ENCODE peak calls at places on chromosomes 7 and 10, in eight cellular contexts. H, X, F, V, A, J, B and W are unnamed samples.

GRCh38 chr10:119197921-119198320 is 9.4 kb upstream of the GRK5 start:
- DNase-seq in B (no peak), H (no peak), A (no peak), V (no peak), F (peak), X (no peak), J (no peak), W (no peak)

GRCh38 chr10:7251696-7252465 is 159.0 kb downstream of the SFMBT2 start:
- DNase-seq in F (no peak), V (no peak), B (no peak), A (no peak), X (no peak), H (no peak), J (no peak), W (no peak)

GRCh38 chr10:63681965-63682704 is 160.9 kb downstream of the REEP3 start:
- DNase-seq in B (no peak), X (no peak), V (no peak), J (peak), H (no peak), F (peak), A (no peak), W (no peak)

GRCh38 chr10:132193907-132194552 is 7.3 kb downstream of the DPYSL4 start:
- DNase-seq in B (no peak), V (peak), J (peak), H (no peak), X (no peak), F (no peak), A (no peak), W (no peak)

GRCh38 chr10:75910032-75910431 is 478.6 kb downstream of the LRMDA start:
- DNase-seq in F (peak), A (no peak), V (no peak), J (peak), X (no peak), B (no peak), H (peak), W (no peak)

GRCh38 chr7:134552105-134552504 is 3.2 kb downstream of the AKR1B15 start:
- DNase-seq in J (no peak), F (peak), V (peak), A (no peak), B (no peak), H (peak), X (no peak), W (no peak)

GRCh38 chr10:80275135-80275498 is 14.3 kb downstream of the MAT1A start:
- DNase-seq in J (no peak), H (no peak), X (no peak), A (no peak), V (no peak), F (no peak), B (no peak), W (no peak)

GRCh38 chr7:156626220-156626895 is 14.2 kb upstream of the RNF32 start:
- DNase-seq in A (no peak), V (no peak), H (no peak), B (no peak), X (no peak), J (no peak), F (no peak), W (no peak)

GRCh38 chr10:14626126-14626525 is 148.6 kb downstream of the FAM107B start:
- DNase-seq in X (no peak), J (no peak), F (no peak), V (no peak), H (no peak), A (no peak), B (no peak), W (no peak)

GRCh38 chr7:95472521-95473160 is 13.1 kb upstream of the ASB4 start:
- DNase-seq in F (peak), V (no peak), A (no peak), X (no peak), H (no peak), J (peak), B (no peak), W (no peak)

GRCh38 chr10:86316990-86317389 is 49.6 kb downstream of the GRID1 start:
- DNase-seq in F (no peak), H (no peak), X (no peak), A (no peak), V (no peak), B (no peak), J (no peak), W (no peak)

GRCh38 chr7:45726883-45727282 is 146.0 kb downstream of the CCDC201 start:
- DNase-seq in V (no peak), B (no peak), H (no peak), X (no peak), A (no peak), F (no peak), J (no peak), W (no peak)

GRCh38 chr7:68733219-68734143 is 864.8 kb upstream of the AUTS2 start:
- DNase-seq in J (no peak), X (no peak), B (no peak), V (no peak), A (no peak), F (no peak), H (no peak), W (no peak)

GRCh38 chr10:131805696-131806095 is 95.1 kb upstream of the PPP2R2D start:
- DNase-seq in B (no peak), H (no peak), A (no peak), V (no peak), X (no peak), F (no peak), J (no peak), W (no peak)

GRCh38 chr7:33109758-33110238 is 594 bp upstream of the RP9 start:
- DNase-seq in J (no peak), V (no peak), A (no peak), X (no peak), F (no peak), H (no peak), B (no peak), W (no peak)

GRCh38 chr7:45089314-45089891 is 634 bp upstream of the NACAD start:
- DNase-seq in H (peak), F (peak), X (peak), J (peak), B (peak), V (peak), A (peak), W (peak)

GRCh38 chr7:123571684-123572083 is 14.1 kb upstream of the NDUFA5 start:
- DNase-seq in F (peak), B (no peak), V (peak), A (no peak), H (no peak), J (no peak), X (no peak), W (no peak)

GRCh38 chr7:132723506-132724081 is 147.3 kb upstream of the PLXNA4 start:
- DNase-seq in J (no peak), A (no peak), F (no peak), H (no peak), X (no peak), V (no peak), B (no peak), W (no peak)

GRCh38 chr10:74924251-74924954 is 98.0 kb downstream of the KAT6B start:
- DNase-seq in A (no peak), X (no peak), H (peak), V (peak), F (peak), B (no peak), J (peak), W (no peak)

GRCh38 chr10:44199991-44200655 is 184.8 kb downstream of the CXCL12 start:
- DNase-seq in A (no peak), B (no peak), V (no peak), J (no peak), X (no peak), F (no peak), H (no peak), W (no peak)

GRCh38 chr10:95327367-95327766 is 36.6 kb upstream of the PDLIM1 start:
- DNase-seq in A (no peak), V (no peak), H (no peak), J (no peak), X (no peak), B (no peak), F (peak), W (no peak)

GRCh38 chr7:44096326-44096881 is 7.7 kb upstream of the AEBP1 start:
- DNase-seq in V (no peak), A (no peak), J (no peak), F (no peak), B (no peak), X (no peak), H (no peak), W (no peak)

GRCh38 chr10:33067481-33067880 is 109.5 kb upstream of the ITGB1 start:
- DNase-seq in A (no peak), F (peak), J (peak), V (no peak), H (no peak), X (no peak), B (no peak), W (no peak)